ENCODE peak calls at places on chromosomes 1 and 21, in ten cellular contexts. X, F, P, L, H, D, R, V, Y and G are unnamed samples.
A peak's percentile ranks its signal among the peaks of the same experiment; 100 is the strongest.

GRCh38 chr1:181189691-181190361 is 101.3 kb downstream of the IER5 start:
- DNase-seq in P (peak; percentile 70), D (peak; percentile 51), H (peak; percentile 80), X (peak; percentile 81), Y (peak; percentile 57), L (peak; percentile 66), F (peak; percentile 94), R (peak; percentile 38), V (no peak), G (peak; percentile 58)

GRCh38 chr1:228233136-228233535 is 25.3 kb downstream of the OBSCN start:
- DNase-seq in R (no peak), D (no peak), V (no peak), F (no peak), P (no peak), Y (no peak), X (no peak), H (no peak), L (no peak), G (no peak)

GRCh38 chr1:30518186-30518585 is 205.2 kb downstream of the MATN1 start:
- DNase-seq in D (no peak), L (no peak), Y (no peak), V (peak; percentile 11), P (no peak), H (no peak), R (no peak), F (no peak), X (no peak), G (peak; percentile 23)

GRCh38 chr1:3372317-3372716 is 82.1 kb upstream of the ARHGEF16 start:
- DNase-seq in V (no peak), H (no peak), D (no peak), X (no peak), L (no peak), Y (no peak), P (no peak), R (no peak), F (peak; percentile 55), G (no peak)

GRCh38 chr1:93828437-93828756 is 50.6 kb downstream of the DNTTIP2 start:
- DNase-seq in V (no peak), F (no peak), P (no peak), D (no peak), X (no peak), L (no peak), H (no peak), R (no peak), Y (no peak), G (no peak)

GRCh38 chr1:159804924-159805323 is 2.8 kb downstream of the FCRL6 start:
- DNase-seq in F (no peak), P (no peak), V (no peak), Y (no peak), D (peak; percentile 83), L (no peak), H (no peak), R (no peak), X (no peak), G (no peak)

GRCh38 chr21:14889080-14889805 is 175.6 kb downstream of the NRIP1 start:
- DNase-seq in Y (no peak), H (no peak), L (no peak), R (no peak), F (no peak), V (no peak), D (peak; percentile 69), X (no peak), P (no peak), G (no peak)

GRCh38 chr1:159991513-159991912 is 37.5 kb upstream of the SLAMF9 start:
- DNase-seq in F (no peak), D (peak; percentile 22), P (no peak), Y (no peak), H (no peak), R (no peak), V (no peak), L (no peak), X (peak; percentile 16), G (peak; percentile 36)

GRCh38 chr1:12344611-12345299 is 114.9 kb downstream of the VPS13D start:
- DNase-seq in L (no peak), H (no peak), D (no peak), R (no peak), P (no peak), X (no peak), Y (no peak), V (peak; percentile 44), F (no peak), G (no peak)

GRCh38 chr1:11174271-11174942 is 14.7 kb upstream of the ANGPTL7 start:
- DNase-seq in D (no peak), X (no peak), F (no peak), V (no peak), R (no peak), P (no peak), Y (no peak), H (no peak), L (no peak), G (no peak)

GRCh38 chr1:184648856-184649201 is 105.8 kb downstream of the EDEM3 start:
- DNase-seq in V (no peak), R (no peak), H (no peak), L (no peak), Y (no peak), D (no peak), F (no peak), P (no peak), X (no peak), G (no peak)

GRCh38 chr1:47452426-47452825 is 14.6 kb downstream of the FOXD2 start:
- DNase-seq in V (no peak), X (no peak), H (no peak), P (no peak), F (no peak), D (no peak), Y (no peak), L (no peak), R (no peak), G (no peak)

GRCh38 chr1:190479537-190479936 is 1.9 kb upstream of the BRINP3 start:
- DNase-seq in Y (no peak), F (no peak), H (no peak), R (no peak), D (no peak), X (no peak), L (no peak), P (no peak), V (no peak), G (no peak)

GRCh38 chr1:153515504-153516394 is 20.0 kb downstream of the S100A6 start:
- DNase-seq in R (no peak), X (no peak), V (no peak), H (no peak), Y (no peak), L (no peak), F (no peak), D (peak; percentile 24), P (no peak), G (no peak)

GRCh38 chr1:234772345-234773147 is 162.6 kb upstream of the IRF2BP2 start:
- DNase-seq in V (peak; percentile 69), L (peak; percentile 91), P (peak; percentile 70), Y (peak; percentile 82), D (peak; percentile 100), R (peak; percentile 27), X (peak; percentile 54), H (peak; percentile 87), F (peak; percentile 71), G (peak; percentile 53)

GRCh38 chr1:40742363-40743061 is 41.1 kb upstream of the KCNQ4 start:
- DNase-seq in F (no peak), H (no peak), Y (no peak), P (no peak), L (peak; percentile 2), V (no peak), D (no peak), X (no peak), R (no peak), G (no peak)

GRCh38 chr1:23278717-23279116 is 61.4 kb upstream of the HTR1D start:
- DNase-seq in X (no peak), L (no peak), D (no peak), V (no peak), P (no peak), F (no peak), Y (no peak), R (no peak), H (no peak), G (no peak)

GRCh38 chr1:26833432-26834405 is 7.2 kb downstream of the ZDHHC18 start:
- DNase-seq in L (peak; percentile 79), R (peak; percentile 49), P (peak; percentile 77), V (no peak), X (peak; percentile 30), F (peak; percentile 83), D (no peak), Y (peak; percentile 86), H (peak; percentile 64), G (no peak)

GRCh38 chr1:44059181-44059661 is 28.0 kb upstream of the SLC6A9 start:
- DNase-seq in P (no peak), F (no peak), L (no peak), X (no peak), Y (no peak), R (no peak), D (peak; percentile 24), V (no peak), H (no peak), G (no peak)

GRCh38 chr1:50108497-50109073 is at the start of gene ELAVL4:
- DNase-seq in P (no peak), D (no peak), F (no peak), H (no peak), L (no peak), R (no peak), V (no peak), Y (no peak), X (peak; percentile 10), G (no peak)

GRCh38 chr1:71427066-71427465 is 346.2 kb upstream of the ZRANB2 start:
- DNase-seq in D (no peak), H (no peak), R (no peak), X (no peak), V (no peak), Y (no peak), L (no peak), P (no peak), F (no peak), G (no peak)

GRCh38 chr1:145757420-145757819 is 38.1 kb downstream of the CD160 start:
- DNase-seq in Y (no peak), P (no peak), H (no peak), R (no peak), F (no peak), L (no peak), X (no peak), D (no peak), V (no peak), G (no peak)